ENCODE peak calls at places on chromosomes 13 and 19, in nine cellular contexts. L, B, H, O, E, X, C, P and K are unnamed samples.

GRCh38 chr19:32200312-32201038 is 144.9 kb upstream of the ZNF507 start:
- DNase-seq in L (no peak), B (no peak), H (no peak), O (no peak), E (no peak), X (no peak), C (no peak), P (no peak), K (no peak)

GRCh38 chr13:105090244-105090643 is 1445.2 kb downstream of the EFNB2 start:
- DNase-seq in L (no peak), B (no peak), H (no peak), O (peak; percentile 15), E (no peak), X (no peak), C (peak; percentile 6), P (no peak), K (no peak)

GRCh38 chr13:106161186-106161585 is 374.3 kb downstream of the EFNB2 start:
- DNase-seq in L (no peak), B (no peak), H (no peak), O (no peak), E (no peak), X (no peak), C (no peak), P (no peak), K (no peak)

GRCh38 chr19:29832801-29833200 is 21.0 kb downstream of the CCNE1 start:
- DNase-seq in L (no peak), B (no peak), H (no peak), O (peak; percentile 56), E (peak; percentile 35), X (no peak), C (no peak), P (no peak), K (no peak)

GRCh38 chr13:45370922-45371406 is 30.0 kb upstream of the TPT1 start:
- DNase-seq in L (peak; percentile 41), B (peak; percentile 72), H (peak; percentile 76), O (peak; percentile 95), E (peak; percentile 73), X (peak; percentile 79), C (peak; percentile 74), P (peak; percentile 43), K (peak; percentile 43)

GRCh38 chr19:45076851-45077730 is 813 bp upstream of the ZNF296 start:
- DNase-seq in L (no peak), B (no peak), H (no peak), O (peak; percentile 36), E (no peak), X (no peak), C (no peak), P (no peak), K (no peak)

GRCh38 chr13:109569938-109570711 is 216.3 kb downstream of the IRS2 start:
- DNase-seq in L (peak; percentile 11), B (no peak), H (no peak), O (peak; percentile 77), E (no peak), X (no peak), C (no peak), P (no peak), K (no peak)

GRCh38 chr13:20582026-20582425 is 15.1 kb downstream of the IFT88 start:
- DNase-seq in L (no peak), B (no peak), H (no peak), O (no peak), E (no peak), X (no peak), C (no peak), P (no peak), K (no peak)

DNA sequence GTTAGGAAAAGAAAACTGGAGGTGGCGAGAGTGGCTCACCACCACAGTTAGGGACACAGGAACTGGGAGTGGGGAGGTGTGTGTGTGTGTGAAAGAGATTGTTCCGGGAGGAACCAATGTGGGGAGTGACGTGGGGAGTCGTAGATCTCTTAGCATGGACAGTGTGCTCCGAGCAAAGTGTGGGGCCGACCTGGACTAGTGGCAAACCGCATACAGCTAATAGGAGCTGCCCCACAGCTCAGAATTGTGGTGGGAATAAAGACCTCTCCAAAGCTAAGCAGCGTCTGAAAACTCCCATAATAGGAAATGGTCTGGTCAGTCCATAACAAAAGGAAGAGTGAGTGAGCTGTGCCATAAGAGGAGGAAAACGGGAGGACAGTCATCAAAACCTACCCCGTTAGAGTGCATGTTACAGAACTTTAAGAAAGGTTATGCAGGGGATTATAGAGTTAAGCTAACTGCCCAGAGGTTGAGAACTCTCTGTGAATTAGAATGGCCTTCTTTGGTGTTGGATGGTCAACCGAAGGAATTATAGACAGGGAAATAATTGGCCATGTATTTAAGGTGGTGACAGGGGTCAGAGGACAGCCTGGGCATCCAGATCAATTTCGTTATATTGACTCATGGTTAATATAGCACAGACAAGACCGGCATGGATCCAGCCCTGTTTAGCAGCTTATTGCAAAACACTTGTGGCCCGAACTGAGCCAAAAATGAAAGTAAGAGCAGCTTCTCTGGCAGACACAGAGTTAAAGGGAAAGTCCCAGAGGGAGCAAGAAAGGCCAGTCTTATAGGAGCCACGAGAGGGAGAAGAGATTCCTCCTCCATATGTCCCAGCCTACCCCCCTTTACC is 8.9 kb upstream of the SLC15A1 start:
- DNase-seq in L (no peak), B (no peak), H (no peak), O (peak; percentile 88), E (no peak), X (no peak), C (peak; percentile 81), P (no peak), K (no peak)
- H3K4me3 ChIP-seq in L (no peak overlapping the region), B (peak overlapping the region; percentile 45), H (no peak overlapping the region), O (peak overlapping the region; percentile 48), E (peak overlapping the region; percentile 40), X (no peak overlapping the region), C (no peak overlapping the region), P (peak overlapping the region; percentile 25), K (peak overlapping the region; percentile 4)

GRCh38 chr13:50149932-50150331 is 134.7 kb downstream of the KCNRG start:
- DNase-seq in L (no peak), B (no peak), H (no peak), O (no peak), E (peak; percentile 63), X (no peak), C (no peak), P (no peak), K (no peak)

GRCh38 chr13:50153888-50154287 is 138.6 kb downstream of the KCNRG start:
- DNase-seq in L (no peak), B (no peak), H (no peak), O (no peak), E (no peak), X (no peak), C (no peak), P (no peak), K (no peak)

GRCh38 chr13:50152655-50153309 is 137.5 kb downstream of the KCNRG start:
- DNase-seq in L (no peak), B (no peak), H (no peak), O (no peak), E (no peak), X (no peak), C (no peak), P (no peak), K (no peak)

GRCh38 chr13:50153401-50153800 is 138.2 kb downstream of the KCNRG start:
- DNase-seq in L (no peak), B (no peak), H (no peak), O (no peak), E (no peak), X (no peak), C (no peak), P (no peak), K (no peak)

DNA sequence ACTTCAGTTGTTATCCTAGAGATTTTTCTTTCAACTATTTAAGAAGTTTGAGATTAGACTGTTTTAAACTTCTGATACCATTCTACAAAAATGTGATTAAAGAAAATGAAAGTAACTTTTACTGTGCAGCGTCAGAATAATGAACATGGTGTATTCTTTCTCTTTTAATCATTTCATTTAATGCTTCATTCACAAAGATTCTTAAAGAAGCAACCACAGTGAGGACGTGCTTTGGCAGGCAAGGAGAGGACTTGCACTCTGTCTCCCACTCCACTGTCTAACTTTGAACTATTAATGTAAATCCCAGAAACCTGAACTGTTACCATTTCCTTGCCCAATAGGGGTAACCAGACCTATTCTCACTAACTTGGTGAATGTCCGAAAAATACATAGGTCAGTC is 137.0 kb downstream of the KCNRG start:
- DNase-seq in L (no peak), B (no peak), H (no peak), O (no peak), E (no peak), X (no peak), C (no peak), P (no peak), K (no peak)
- H3K4me3 ChIP-seq in L (peak overlapping the region; percentile 26), B (peak overlapping the region; percentile 40), H (no peak overlapping the region), O (peak overlapping the region; percentile 66), E (no peak overlapping the region), X (no peak overlapping the region), C (no peak overlapping the region), P (no peak overlapping the region), K (no peak overlapping the region)

DNA sequence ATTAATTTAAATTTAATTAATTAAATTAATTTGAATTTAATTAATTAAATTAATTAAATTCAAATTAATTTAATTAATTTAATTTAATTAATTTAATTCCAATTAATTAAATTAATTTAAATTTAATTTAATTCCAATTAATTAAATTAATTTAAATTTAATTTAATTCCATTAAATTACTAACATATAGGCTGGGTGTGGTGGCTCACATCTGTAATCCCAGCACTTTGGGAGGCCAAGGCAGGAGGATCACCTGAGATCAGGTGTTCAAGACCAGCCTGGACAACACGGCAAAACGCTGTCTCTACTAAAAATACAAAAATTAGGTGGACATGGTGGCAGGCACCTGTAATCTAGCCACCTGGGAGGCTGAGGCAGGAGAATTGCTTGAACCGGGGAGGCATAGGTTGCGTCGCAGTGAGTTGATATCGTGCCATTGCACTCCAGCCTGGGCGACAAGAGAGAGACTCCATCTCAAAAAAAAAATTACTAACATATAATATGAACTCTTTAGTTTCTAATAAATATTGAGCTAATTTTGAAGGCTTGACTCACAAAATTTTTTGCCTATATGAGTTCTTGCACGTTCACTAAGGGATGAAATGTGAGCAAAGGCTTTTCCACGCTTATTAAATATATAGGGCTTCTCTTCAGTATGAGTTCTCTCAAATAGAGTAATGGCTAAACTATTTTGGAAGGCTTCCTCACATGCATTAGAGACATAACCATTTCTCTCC is 9.0 kb upstream of the USP29 start:
- DNase-seq in L (no peak), B (no peak), H (no peak), O (no peak), E (no peak), X (no peak), C (peak; percentile 12), P (no peak), K (no peak)
- H3K4me3 ChIP-seq in L (no peak overlapping the region), B (no peak overlapping the region), H (no peak overlapping the region), O (no peak overlapping the region), E (no peak overlapping the region), X (peak overlapping the region; percentile 5), C (no peak overlapping the region), P (no peak overlapping the region), K (no peak overlapping the region)

GRCh38 chr19:47725759-47726401 is 12.7 kb downstream of the EHD2 start:
- DNase-seq in L (no peak), B (peak; percentile 94), H (no peak), O (no peak), E (no peak), X (no peak), C (no peak), P (no peak), K (no peak)

GRCh38 chr19:47726467-47726866 is 13.2 kb downstream of the EHD2 start:
- DNase-seq in L (no peak), B (no peak), H (no peak), O (no peak), E (no peak), X (no peak), C (peak; percentile 76), P (no peak), K (no peak)

GRCh38 chr19:47720669-47721068 is 7.4 kb downstream of the EHD2 start:
- DNase-seq in L (no peak), B (no peak), H (no peak), O (peak; percentile 43), E (no peak), X (no peak), C (no peak), P (no peak), K (no peak)

GRCh38 chr19:47719047-47719885 is 6.0 kb downstream of the EHD2 start:
- DNase-seq in L (no peak), B (peak; percentile 81), H (no peak), O (peak; percentile 97), E (no peak), X (peak; percentile 92), C (peak; percentile 97), P (no peak), K (no peak)

DNA sequence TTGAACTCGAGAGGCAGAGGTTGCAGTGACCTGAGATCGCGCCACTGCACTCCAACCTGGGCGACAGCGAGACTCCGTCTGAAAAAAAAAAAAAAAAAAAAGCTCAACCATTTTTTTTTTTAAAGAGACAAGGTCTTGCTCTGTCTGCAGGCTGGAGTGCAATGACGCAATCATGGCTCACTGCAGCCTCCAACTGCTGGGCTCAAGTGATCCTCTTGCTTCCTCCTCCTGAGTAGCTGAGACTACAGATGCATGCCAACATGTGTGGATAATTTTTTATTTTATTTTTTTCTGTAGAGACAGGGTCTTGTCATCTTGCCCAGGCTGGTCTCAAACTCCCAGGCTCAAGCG is 10.3 kb downstream of the EHD2 start:
- DNase-seq in L (no peak), B (peak; percentile 87), H (no peak), O (no peak), E (no peak), X (peak; percentile 89), C (peak; percentile 94), P (peak; percentile 58), K (no peak)
- H3K4me3 ChIP-seq in L (no peak overlapping the region), B (peak overlapping the region; percentile 21), H (no peak overlapping the region), O (peak overlapping the region; percentile 53), E (no peak overlapping the region), X (no peak overlapping the region), C (no peak overlapping the region), P (peak overlapping the region; percentile 56), K (peak overlapping the region; percentile 10)